ENCODE peak calls at places on chromosome 14, in five cellular contexts. One of them, this sample, is unnamed.

GRCh38 chr14:88793259-88793625 is 489 bp upstream of the EML5 start:
- DNase-seq in upper lobe of left lung: no peak
- DNase-seq in fibroblast of mammary gland: no peak
- DNase-seq in heart right ventricle: no peak
- DNase-seq in cardiac fibroblast: no peak
- DNase-seq in this sample: no peak

GRCh38 chr14:67524152-67524963 is 8.7 kb upstream of the PLEKHH1 start:
- DNase-seq in upper lobe of left lung: no peak
- DNase-seq in fibroblast of mammary gland: peak
- DNase-seq in heart right ventricle: no peak
- DNase-seq in cardiac fibroblast: peak
- DNase-seq in this sample: peak

GRCh38 chr14:63276492-63277342 is 42.0 kb downstream of the GPHB5 start:
- DNase-seq in upper lobe of left lung: no peak
- DNase-seq in fibroblast of mammary gland: peak
- DNase-seq in heart right ventricle: no peak
- DNase-seq in cardiac fibroblast: peak
- DNase-seq in this sample: peak

GRCh38 chr14:104602315-104602932 is 2.1 kb downstream of the TMEM179 start:
- DNase-seq in upper lobe of left lung: no peak
- DNase-seq in fibroblast of mammary gland: no peak
- DNase-seq in heart right ventricle: no peak
- DNase-seq in cardiac fibroblast: no peak
- DNase-seq in this sample: no peak

GRCh38 chr14:85572845-85573244 is 42.9 kb downstream of the FLRT2 start:
- DNase-seq in upper lobe of left lung: no peak
- DNase-seq in fibroblast of mammary gland: peak
- DNase-seq in heart right ventricle: no peak
- DNase-seq in cardiac fibroblast: peak
- DNase-seq in this sample: peak

GRCh38 chr14:94906991-94907587 is 137.2 kb upstream of the GSC start:
- DNase-seq in upper lobe of left lung: no peak
- DNase-seq in fibroblast of mammary gland: no peak
- DNase-seq in heart right ventricle: no peak
- DNase-seq in cardiac fibroblast: no peak
- DNase-seq in this sample: no peak

GRCh38 chr14:104436047-104436531 is 143.5 kb upstream of the C14orf180 start:
- DNase-seq in upper lobe of left lung: peak
- DNase-seq in fibroblast of mammary gland: peak
- DNase-seq in heart right ventricle: peak
- DNase-seq in cardiac fibroblast: peak
- DNase-seq in this sample: no peak

GRCh38 chr14:94354638-94355185 is 31.6 kb upstream of the SERPINA6 start:
- DNase-seq in upper lobe of left lung: no peak
- DNase-seq in fibroblast of mammary gland: no peak
- DNase-seq in heart right ventricle: no peak
- DNase-seq in cardiac fibroblast: no peak
- DNase-seq in this sample: no peak

GRCh38 chr14:97634786-97635185 is 837.6 kb downstream of the VRK1 start:
- DNase-seq in upper lobe of left lung: no peak
- DNase-seq in fibroblast of mammary gland: no peak
- DNase-seq in heart right ventricle: no peak
- DNase-seq in cardiac fibroblast: no peak
- DNase-seq in this sample: peak

GRCh38 chr14:70701610-70702009 is 59.9 kb downstream of the TTC9 start:
- DNase-seq in upper lobe of left lung: no peak
- DNase-seq in fibroblast of mammary gland: no peak
- DNase-seq in heart right ventricle: no peak
- DNase-seq in cardiac fibroblast: no peak
- DNase-seq in this sample: no peak

GRCh38 chr14:94679106-94679819 is 67.1 kb downstream of the SERPINA3 start:
- DNase-seq in upper lobe of left lung: peak
- DNase-seq in fibroblast of mammary gland: no peak
- DNase-seq in heart right ventricle: no peak
- DNase-seq in cardiac fibroblast: peak
- DNase-seq in this sample: no peak

GRCh38 chr14:72741836-72742681 is 151.8 kb downstream of the DPF3 start:
- DNase-seq in upper lobe of left lung: no peak
- DNase-seq in fibroblast of mammary gland: no peak
- DNase-seq in heart right ventricle: no peak
- DNase-seq in cardiac fibroblast: no peak
- DNase-seq in this sample: no peak

GRCh38 chr14:75283884-75284563 is 5.4 kb downstream of the FOS start:
- DNase-seq in upper lobe of left lung: peak
- DNase-seq in fibroblast of mammary gland: no peak
- DNase-seq in heart right ventricle: no peak
- DNase-seq in cardiac fibroblast: peak
- DNase-seq in this sample: peak

GRCh38 chr14:69101331-69101826 is 51.5 kb downstream of the DCAF5 start:
- DNase-seq in upper lobe of left lung: no peak
- DNase-seq in fibroblast of mammary gland: peak
- DNase-seq in heart right ventricle: no peak
- DNase-seq in cardiac fibroblast: peak
- DNase-seq in this sample: peak

GRCh38 chr14:62694075-62694474 is 351.2 kb downstream of the KCNH5 start:
- DNase-seq in upper lobe of left lung: no peak
- DNase-seq in fibroblast of mammary gland: peak
- DNase-seq in heart right ventricle: no peak
- DNase-seq in cardiac fibroblast: peak
- DNase-seq in this sample: peak

GRCh38 chr14:95185452-95186392 is 28.4 kb upstream of the DICER1 start:
- DNase-seq in upper lobe of left lung: peak
- DNase-seq in fibroblast of mammary gland: peak
- DNase-seq in heart right ventricle: peak
- DNase-seq in cardiac fibroblast: peak
- DNase-seq in this sample: no peak

GRCh38 chr14:37232907-37233481 is 35.3 kb downstream of the MIPOL1 start:
- DNase-seq in upper lobe of left lung: no peak
- DNase-seq in fibroblast of mammary gland: peak
- DNase-seq in heart right ventricle: no peak
- DNase-seq in cardiac fibroblast: peak
- DNase-seq in this sample: peak

GRCh38 chr14:97380539-97380941 is 583.4 kb downstream of the VRK1 start:
- DNase-seq in upper lobe of left lung: no peak
- DNase-seq in fibroblast of mammary gland: no peak
- DNase-seq in heart right ventricle: no peak
- DNase-seq in cardiac fibroblast: no peak
- DNase-seq in this sample: peak

GRCh38 chr14:86296173-86296572 is 766.2 kb downstream of the FLRT2 start:
- DNase-seq in upper lobe of left lung: no peak
- DNase-seq in fibroblast of mammary gland: peak
- DNase-seq in heart right ventricle: no peak
- DNase-seq in cardiac fibroblast: peak
- DNase-seq in this sample: no peak

GRCh38 chr14:92747701-92748258 is 647 bp downstream of the LGMN start:
- DNase-seq in upper lobe of left lung: no peak
- DNase-seq in fibroblast of mammary gland: no peak
- DNase-seq in heart right ventricle: no peak
- DNase-seq in cardiac fibroblast: peak
- DNase-seq in this sample: no peak

GRCh38 chr14:52402812-52403526 is 88.9 kb downstream of the PTGER2 start:
- DNase-seq in upper lobe of left lung: no peak
- DNase-seq in fibroblast of mammary gland: peak
- DNase-seq in heart right ventricle: no peak
- DNase-seq in cardiac fibroblast: peak
- DNase-seq in this sample: peak

GRCh38 chr14:64220466-64220865 is 73.7 kb downstream of the ESR2 start:
- DNase-seq in upper lobe of left lung: no peak
- DNase-seq in fibroblast of mammary gland: peak
- DNase-seq in heart right ventricle: peak
- DNase-seq in cardiac fibroblast: no peak
- DNase-seq in this sample: no peak

GRCh38 chr14:106209745-106210144 is 683.4 kb downstream of the TMEM121 start:
- DNase-seq in upper lobe of left lung: no peak
- DNase-seq in fibroblast of mammary gland: no peak
- DNase-seq in heart right ventricle: no peak
- DNase-seq in cardiac fibroblast: no peak
- DNase-seq in this sample: no peak

GRCh38 chr14:93100098-93100497 is 15.6 kb downstream of the ITPK1 start:
- DNase-seq in upper lobe of left lung: no peak
- DNase-seq in fibroblast of mammary gland: no peak
- DNase-seq in heart right ventricle: no peak
- DNase-seq in cardiac fibroblast: no peak
- DNase-seq in this sample: no peak

GRCh38 chr14:52801014-52801708 is 9.8 kb upstream of the GNPNAT1 start:
- DNase-seq in upper lobe of left lung: no peak
- DNase-seq in fibroblast of mammary gland: peak
- DNase-seq in heart right ventricle: no peak
- DNase-seq in cardiac fibroblast: peak
- DNase-seq in this sample: peak

GRCh38 chr14:84527706-84528105 is 1002.2 kb upstream of the FLRT2 start:
- DNase-seq in upper lobe of left lung: no peak
- DNase-seq in fibroblast of mammary gland: no peak
- DNase-seq in heart right ventricle: no peak
- DNase-seq in cardiac fibroblast: no peak
- DNase-seq in this sample: no peak

GRCh38 chr14:89393346-89393745 is 23.7 kb downstream of the FOXN3 start:
- DNase-seq in upper lobe of left lung: no peak
- DNase-seq in fibroblast of mammary gland: no peak
- DNase-seq in heart right ventricle: no peak
- DNase-seq in cardiac fibroblast: no peak
- DNase-seq in this sample: no peak

GRCh38 chr14:92263681-92264080 is 59.3 kb upstream of the SLC24A4 start:
- DNase-seq in upper lobe of left lung: no peak
- DNase-seq in fibroblast of mammary gland: no peak
- DNase-seq in heart right ventricle: no peak
- DNase-seq in cardiac fibroblast: no peak
- DNase-seq in this sample: peak

GRCh38 chr14:92676031-92676430 is 72.4 kb downstream of the LGMN start:
- DNase-seq in upper lobe of left lung: peak
- DNase-seq in fibroblast of mammary gland: no peak
- DNase-seq in heart right ventricle: no peak
- DNase-seq in cardiac fibroblast: no peak
- DNase-seq in this sample: no peak

GRCh38 chr14:22476005-22476751 is 112.8 kb downstream of the DAD1 start:
- DNase-seq in upper lobe of left lung: no peak
- DNase-seq in fibroblast of mammary gland: no peak
- DNase-seq in heart right ventricle: no peak
- DNase-seq in cardiac fibroblast: no peak
- DNase-seq in this sample: no peak

GRCh38 chr14:22476882-22477281 is 112.1 kb downstream of the DAD1 start:
- DNase-seq in upper lobe of left lung: no peak
- DNase-seq in fibroblast of mammary gland: no peak
- DNase-seq in heart right ventricle: no peak
- DNase-seq in cardiac fibroblast: no peak
- DNase-seq in this sample: no peak

GRCh38 chr14:22475381-22475780 is 113.6 kb downstream of the DAD1 start:
- DNase-seq in upper lobe of left lung: no peak
- DNase-seq in fibroblast of mammary gland: peak
- DNase-seq in heart right ventricle: no peak
- DNase-seq in cardiac fibroblast: no peak
- DNase-seq in this sample: no peak

GRCh38 chr14:22472935-22473854 is 115.8 kb downstream of the DAD1 start:
- DNase-seq in upper lobe of left lung: peak
- DNase-seq in fibroblast of mammary gland: peak
- DNase-seq in heart right ventricle: no peak
- DNase-seq in cardiac fibroblast: peak
- DNase-seq in this sample: peak

GRCh38 chr14:22474730-22475351 is 114.2 kb downstream of the DAD1 start:
- DNase-seq in upper lobe of left lung: no peak
- DNase-seq in fibroblast of mammary gland: peak
- DNase-seq in heart right ventricle: no peak
- DNase-seq in cardiac fibroblast: peak
- DNase-seq in this sample: peak
- H3K4me3 ChIP-seq in upper lobe of left lung: no peak
- H3K4me3 ChIP-seq in fibroblast of mammary gland: no peak
- H3K4me3 ChIP-seq in heart right ventricle: no peak
- H3K4me3 ChIP-seq in cardiac fibroblast: no peak
- H3K4me3 ChIP-seq in this sample: no peak

GRCh38 chr14:50039120-50039517 is 77.3 kb downstream of the VCPKMT start:
- DNase-seq in upper lobe of left lung: no peak
- DNase-seq in fibroblast of mammary gland: no peak
- DNase-seq in heart right ventricle: no peak
- DNase-seq in cardiac fibroblast: no peak
- DNase-seq in this sample: no peak

GRCh38 chr14:50037240-50037639 is 79.1 kb downstream of the VCPKMT start:
- DNase-seq in upper lobe of left lung: no peak
- DNase-seq in fibroblast of mammary gland: no peak
- DNase-seq in heart right ventricle: no peak
- DNase-seq in cardiac fibroblast: no peak
- DNase-seq in this sample: no peak

GRCh38 chr14:50039734-50040400 is 76.5 kb downstream of the VCPKMT start:
- DNase-seq in upper lobe of left lung: peak
- DNase-seq in fibroblast of mammary gland: peak
- DNase-seq in heart right ventricle: peak
- DNase-seq in cardiac fibroblast: peak
- DNase-seq in this sample: peak

GRCh38 chr14:50037837-50038236 is 78.5 kb downstream of the VCPKMT start:
- DNase-seq in upper lobe of left lung: peak
- DNase-seq in fibroblast of mammary gland: peak
- DNase-seq in heart right ventricle: no peak
- DNase-seq in cardiac fibroblast: peak
- DNase-seq in this sample: peak

GRCh38 chr14:50038398-50039119 is 77.8 kb downstream of the VCPKMT start:
- DNase-seq in upper lobe of left lung: peak
- DNase-seq in fibroblast of mammary gland: peak
- DNase-seq in heart right ventricle: no peak
- DNase-seq in cardiac fibroblast: peak
- DNase-seq in this sample: peak
- TF ChIP-seq CTCF in upper lobe of left lung: no peak
- TF ChIP-seq CTCF in fibroblast of mammary gland: peak
- TF ChIP-seq CTCF in heart right ventricle: no peak
- TF ChIP-seq CTCF in cardiac fibroblast: peak
- TF ChIP-seq CTCF in this sample: no peak

GRCh38 chr14:102493096-102493495 is 16.5 kb downstream of the ANKRD9 start:
- DNase-seq in upper lobe of left lung: no peak
- DNase-seq in fibroblast of mammary gland: no peak
- DNase-seq in heart right ventricle: no peak
- DNase-seq in cardiac fibroblast: no peak
- DNase-seq in this sample: no peak
- H3K4me3 ChIP-seq in upper lobe of left lung: no peak
- H3K4me3 ChIP-seq in fibroblast of mammary gland: no peak
- H3K4me3 ChIP-seq in heart right ventricle: no peak
- H3K4me3 ChIP-seq in cardiac fibroblast: no peak
- H3K4me3 ChIP-seq in this sample: no peak

DNA sequence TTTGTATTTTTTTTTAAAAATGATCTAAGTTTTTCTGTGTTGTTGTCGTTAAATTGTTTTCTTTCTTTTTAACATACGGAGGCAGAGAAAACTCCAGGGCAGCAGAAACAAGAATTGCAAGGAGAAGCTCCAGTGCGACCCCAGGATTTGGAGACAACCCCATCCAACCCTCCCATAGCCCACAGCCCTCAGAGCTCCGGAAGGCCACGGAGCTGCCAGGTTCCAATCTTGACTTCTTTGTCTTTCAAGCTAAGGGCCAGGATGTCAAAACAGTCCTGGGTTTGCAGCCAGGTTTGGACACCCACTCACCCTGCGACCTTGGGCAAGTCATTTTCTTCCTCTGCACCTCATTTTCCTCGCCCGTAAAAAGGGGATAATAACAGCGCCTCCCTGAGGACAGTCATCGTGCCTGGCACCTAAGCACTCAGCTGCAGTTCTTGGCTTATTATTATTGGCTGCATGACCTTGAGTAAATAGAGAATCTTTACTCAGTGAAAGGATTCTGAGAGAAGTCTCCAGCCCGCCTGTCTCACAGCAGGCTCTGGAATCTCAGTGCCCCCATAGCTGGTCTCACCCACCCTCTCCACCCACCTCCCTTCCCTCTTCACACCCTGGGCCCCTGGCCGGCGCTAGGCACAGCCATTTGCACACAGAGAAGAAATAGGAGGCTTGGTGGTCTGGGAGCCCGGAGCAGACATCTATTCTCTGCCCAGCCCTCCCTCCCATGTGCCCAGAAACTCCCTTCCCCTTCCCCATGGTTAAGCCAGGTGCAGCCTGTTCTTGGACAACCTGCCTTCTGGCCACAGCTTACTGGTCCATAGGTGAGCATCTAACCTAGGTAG is 79.4 kb upstream of the BCL11B start:
- DNase-seq in upper lobe of left lung: no peak
- DNase-seq in fibroblast of mammary gland: no peak
- DNase-seq in heart right ventricle: no peak
- DNase-seq in cardiac fibroblast: no peak
- DNase-seq in this sample: no peak
- TF ChIP-seq CTCF in upper lobe of left lung: no peak
- TF ChIP-seq CTCF in fibroblast of mammary gland: no peak
- TF ChIP-seq CTCF in heart right ventricle: no peak
- TF ChIP-seq CTCF in cardiac fibroblast: no peak
- TF ChIP-seq CTCF in this sample: no peak

This sample was measured in epithelial cell of esophagus.